ENCODE peak calls at places on chromosomes 3 and 15, in four cellular contexts. Q is aorta; K is cardiac muscle cell; U is CD8-positive, alpha-beta T cell. G is an unnamed sample. For H3K36me3, the result is how much of the 10 kb centered on the place peaks cover.

GRCh38 chr3:160981217-160981938 is 123.8 kb downstream of the B3GALNT1 start:
- DNase-seq in Q (peak), K (peak), U (no peak), G (no peak)

GRCh38 chr3:45224824-45225464 is 1.1 kb downstream of the TMEM158 start:
- DNase-seq in Q (peak), K (peak), U (no peak), G (no peak)

GRCh38 chr3:73086071-73086494 is 24.6 kb downstream of the EBLN2 start:
- DNase-seq in Q (no peak), K (peak), U (peak), G (no peak)

GRCh38 chr3:59406943-59407342 is 357.1 kb upstream of the CFAP20DC start:
- DNase-seq in Q (no peak), K (no peak), U (no peak), G (no peak)

GRCh38 chr15:60121845-60122244 is 117.7 kb downstream of the FOXB1 start:
- DNase-seq in Q (no peak), K (no peak), U (no peak), G (no peak)

GRCh38 chr3:4334548-4334947 is 31.4 kb downstream of the SETMAR start:
- DNase-seq in Q (no peak), K (no peak), U (no peak), G (no peak)

GRCh38 chr3:10575601-10576160 is 70.3 kb upstream of the ATP2B2 start:
- DNase-seq in Q (no peak), K (no peak), U (no peak), G (no peak)

GRCh38 chr3:94862703-94863102 is 799.8 kb downstream of the NSUN3 start:
- DNase-seq in Q (no peak), K (peak), U (no peak), G (no peak)

GRCh38 chr3:48504051-48504946 is at the start of gene SHISA5:
- DNase-seq in Q (peak), K (peak), U (peak), G (peak)

GRCh38 chr15:62149729-62150128 is 15.4 kb downstream of the C2CD4B start:
- DNase-seq in Q (no peak), K (no peak), U (no peak), G (no peak)

GRCh38 chr3:40313975-40314860 is 4.7 kb downstream of the EIF1B start:
- DNase-seq in Q (no peak), K (no peak), U (no peak), G (no peak)

GRCh38 chr3:178900244-178900643 is 171.4 kb downstream of the ZMAT3 start:
- DNase-seq in Q (no peak), K (no peak), U (no peak), G (no peak)

GRCh38 chr3:193345431-193345830 is 33.1 kb downstream of the ATP13A5 start:
- DNase-seq in Q (no peak), K (no peak), U (no peak), G (no peak)

GRCh38 chr3:61573441-61573840 is 12.1 kb downstream of the PTPRG start:
- DNase-seq in Q (no peak), K (no peak), U (no peak), G (no peak)

GRCh38 chr3:173255555-173255954 is 114.5 kb upstream of the SPATA16 start:
- DNase-seq in Q (no peak), K (no peak), U (no peak), G (no peak)

GRCh38 chr15:59801649-59802048 is 112.5 kb upstream of the BNIP2 start:
- DNase-seq in Q (no peak), K (no peak), U (no peak), G (no peak)

GRCh38 chr3:7640787-7641186 is 779.9 kb downstream of the GRM7 start:
- DNase-seq in Q (no peak), K (no peak), U (no peak), G (no peak)

GRCh38 chr15:66772967-66773873 is 71.2 kb downstream of the SMAD6 start:
- DNase-seq in Q (peak), K (peak), U (no peak), G (no peak)

GRCh38 chr3:127053979-127054378 is 71.1 kb downstream of the PLXNA1 start:
- DNase-seq in Q (peak), K (no peak), U (no peak), G (no peak)

GRCh38 chr15:89489376-89489775 is 7.0 kb downstream of the RHCG start:
- DNase-seq in Q (no peak), K (no peak), U (no peak), G (no peak)

GRCh38 chr3:42569743-42570142 is 12.0 kb downstream of the SEC22C start:
- DNase-seq in Q (no peak), K (no peak), U (no peak), G (no peak)

GRCh38 chr3:98592345-98592935 is 971 bp downstream of the CPOX start:
- DNase-seq in Q (no peak), K (no peak), U (no peak), G (no peak)

GRCh38 chr3:16884084-16884747 is 539 bp upstream of the PLCL2 start:
- DNase-seq in Q (peak), K (peak), U (peak), G (peak)

GRCh38 chr3:183815565-183815943 is 9.8 kb downstream of the MAP6D1 start:
- DNase-seq in Q (no peak), K (no peak), U (no peak), G (no peak)

GRCh38 chr15:39156166-39156565 is 424.7 kb upstream of the THBS1 start:
- DNase-seq in Q (no peak), K (no peak), U (no peak), G (no peak)

GRCh38 chr15:78007965-78008886 is 69.3 kb downstream of the TBC1D2B start:
- DNase-seq in Q (peak), K (peak), U (no peak), G (no peak)

GRCh38 chr3:138578961-138579574 is 15.0 kb downstream of the CEP70 start:
- DNase-seq in Q (no peak), K (no peak), U (no peak), G (no peak)

GRCh38 chr3:30170681-30171438 is 435.5 kb upstream of the TGFBR2 start:
- DNase-seq in Q (no peak), K (no peak), U (no peak), G (no peak)

GRCh38 chr3:16060945-16061344 is 113.5 kb upstream of the GALNT15 start:
- DNase-seq in Q (peak), K (peak), U (no peak), G (no peak)

GRCh38 chr3:179067291-179067690 is 4.3 kb downstream of the ZMAT3 start:
- DNase-seq in Q (no peak), K (no peak), U (no peak), G (no peak)

GRCh38 chr3:110178965-110179364 is 841.6 kb upstream of the DPPA4 start:
- DNase-seq in Q (no peak), K (peak), U (no peak), G (no peak)

GRCh38 chr15:52317022-52317421 is 21.4 kb upstream of the MYO5C start:
- DNase-seq in Q (no peak), K (no peak), U (no peak), G (no peak)

GRCh38 chr15:52324109-52324508 is 28.5 kb upstream of the MYO5C start:
- DNase-seq in Q (no peak), K (no peak), U (no peak), G (no peak)

DNA sequence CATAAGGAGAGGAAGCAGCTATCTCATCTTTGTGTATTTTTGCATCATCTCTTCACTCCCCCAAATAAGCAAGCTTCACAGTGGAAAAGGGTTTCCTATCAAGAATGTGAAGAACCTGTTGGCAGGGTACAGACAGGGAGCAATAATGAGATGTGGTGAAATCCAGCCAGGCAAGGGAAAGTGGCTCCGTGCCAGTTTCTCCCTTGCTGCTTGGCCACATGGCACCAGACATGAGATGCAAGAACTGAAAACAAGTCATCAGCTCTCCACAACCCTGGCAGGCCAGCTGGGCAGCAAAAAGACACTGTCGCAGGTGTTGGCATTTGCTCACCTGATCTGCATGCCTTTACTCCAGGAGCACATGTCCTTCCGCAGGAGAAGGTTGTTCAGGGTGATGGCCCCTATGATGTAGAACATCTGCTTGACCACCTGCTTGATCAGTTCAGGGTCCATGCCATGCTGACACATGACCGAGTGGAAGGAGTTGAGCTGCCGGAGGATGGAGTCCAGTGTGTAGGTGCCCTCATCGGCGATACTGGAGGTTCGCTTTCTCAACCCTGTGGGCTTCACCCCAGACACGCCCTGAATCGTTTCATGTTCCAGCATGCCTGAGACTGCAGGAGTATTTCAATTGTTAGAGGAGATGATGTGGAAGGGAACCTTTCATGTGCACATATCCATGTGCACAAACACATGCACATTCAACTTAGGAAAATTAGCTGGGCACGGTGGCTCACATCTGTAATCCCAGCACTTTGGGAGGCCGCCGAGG is 23.3 kb upstream of the MYO5C start:
- DNase-seq in Q (no peak), K (peak), U (no peak), G (no peak)
- H3K36me3 ChIP-seq in Q (under half), K (under half), U (under half), G (half or more)

DNA sequence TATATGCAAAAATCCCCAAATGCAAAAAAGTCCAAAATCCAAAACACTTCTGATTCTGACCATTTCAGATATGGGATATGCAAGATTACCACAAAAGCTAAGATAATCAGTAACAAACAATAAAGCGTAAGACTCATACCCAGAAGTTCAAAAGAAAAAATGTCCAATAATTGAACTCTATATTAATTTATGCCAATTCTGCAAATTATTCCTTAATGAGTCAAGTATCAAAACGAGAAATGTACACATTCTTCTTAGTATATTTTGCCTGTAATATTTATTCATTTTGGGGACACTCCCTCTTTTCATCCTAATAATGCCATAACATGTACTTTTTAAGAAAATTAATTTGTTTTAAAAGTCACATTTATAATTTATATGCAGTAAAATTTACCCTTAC is 37.1 kb downstream of the DENND6A start:
- DNase-seq in Q (no peak), K (no peak), U (no peak), G (no peak)
- H3K36me3 ChIP-seq in Q (under half), K (under half), U (under half), G (under half)

GRCh38 chr15:41828747-41829270 is 917 bp downstream of the JMJD7 start:
- DNase-seq in Q (no peak), K (no peak), U (no peak), G (no peak)

GRCh38 chr15:41825572-41826535 is 2.0 kb upstream of the JMJD7 start:
- DNase-seq in Q (no peak), K (no peak), U (no peak), G (no peak)

GRCh38 chr15:41827880-41828746 is at the start of gene JMJD7:
- DNase-seq in Q (peak), K (peak), U (peak), G (peak)

GRCh38 chr15:41825145-41825544 is 2.7 kb upstream of the JMJD7 start:
- DNase-seq in Q (no peak), K (no peak), U (no peak), G (no peak)

GRCh38 chr15:41827290-41827879 is 507 bp upstream of the JMJD7 start:
- DNase-seq in Q (peak), K (no peak), U (peak), G (peak)
- H3K36me3 ChIP-seq in Q (under half), K (under half), U (under half), G (under half)

DNA sequence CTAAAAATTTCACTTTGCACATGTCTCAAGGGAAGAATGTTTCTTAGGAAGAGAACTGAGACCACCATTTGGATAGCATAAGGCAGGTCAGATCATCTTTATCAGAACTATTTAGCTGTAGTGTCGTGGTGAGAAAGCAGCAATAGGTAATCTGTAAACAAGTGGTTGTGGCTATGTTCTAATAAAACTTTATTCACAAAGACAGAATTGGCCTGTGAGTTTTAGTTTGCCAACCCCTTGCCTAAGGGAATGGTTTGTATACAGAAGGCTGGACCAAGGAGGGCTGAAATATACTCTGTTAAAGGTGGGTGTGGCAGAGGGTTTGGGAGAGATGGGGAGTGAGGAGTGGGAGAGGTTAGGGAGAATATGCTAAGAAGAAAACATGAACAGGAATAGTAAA is 10.6 kb upstream of the RBM5 start:
- DNase-seq in Q (no peak), K (no peak), U (no peak), G (no peak)
- H3K36me3 ChIP-seq in Q (under half), K (under half), U (under half), G (under half)

GRCh38 chr3:71051893-71052687 is 531.4 kb downstream of the FOXP1 start:
- DNase-seq in Q (no peak), K (peak), U (no peak), G (no peak)

GRCh38 chr3:71050133-71050520 is 533.4 kb downstream of the FOXP1 start:
- DNase-seq in Q (no peak), K (peak), U (no peak), G (no peak)

GRCh38 chr3:71052725-71053124 is 530.8 kb downstream of the FOXP1 start:
- DNase-seq in Q (no peak), K (no peak), U (no peak), G (no peak)

GRCh38 chr3:71050521-71051258 is 532.8 kb downstream of the FOXP1 start:
- DNase-seq in Q (no peak), K (peak), U (no peak), G (no peak)

DNA sequence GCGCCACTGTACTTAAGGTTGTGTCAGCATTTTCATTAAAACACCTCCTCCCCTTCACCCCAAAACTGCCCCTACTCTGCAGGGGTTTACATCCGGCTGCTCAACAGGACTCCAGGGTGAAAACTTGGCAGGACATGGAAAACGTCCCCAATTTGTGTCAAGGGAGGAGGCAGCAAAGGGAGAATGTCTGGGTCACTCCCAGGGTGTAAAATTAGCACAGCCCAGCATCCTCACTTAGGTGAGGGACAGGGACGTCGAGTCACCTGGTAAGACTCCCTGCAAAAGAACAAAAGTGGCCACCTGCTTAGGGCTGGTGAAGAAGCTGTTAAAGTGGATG is 532.3 kb downstream of the FOXP1 start:
- DNase-seq in Q (no peak), K (no peak), U (no peak), G (no peak)
- H3K36me3 ChIP-seq in Q (under half), K (under half), U (under half), G (under half)

DNA sequence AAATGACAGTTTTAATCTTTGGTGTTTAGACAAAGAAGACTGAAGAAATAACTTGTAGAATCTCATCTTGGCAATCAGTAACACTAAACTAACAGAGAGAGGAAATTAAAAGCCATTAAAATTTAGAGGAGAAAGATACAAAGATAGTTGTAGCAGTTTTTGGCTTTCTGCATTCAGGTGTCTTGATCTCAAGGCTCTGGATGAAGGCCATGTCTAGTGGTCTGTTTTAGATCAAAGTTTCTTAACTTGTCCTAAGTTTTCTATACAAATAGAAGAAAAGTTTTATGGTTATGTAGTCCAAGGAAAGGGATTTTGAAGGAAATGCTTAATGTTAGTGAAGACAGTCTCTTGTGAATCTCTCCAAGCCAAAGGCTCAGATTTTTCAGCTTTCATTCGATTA is 222.9 kb downstream of the BCHE start:
- DNase-seq in Q (no peak), K (no peak), U (no peak), G (no peak)
- H3K36me3 ChIP-seq in Q (under half), K (under half), U (under half), G (under half)

GRCh38 chr3:58106640-58107039 is 98.4 kb downstream of the FLNB start:
- DNase-seq in Q (no peak), K (no peak), U (no peak), G (no peak)

GRCh38 chr3:58109752-58110151 is 101.0 kb downstream of the DNASE1L3 start:
- DNase-seq in Q (no peak), K (no peak), U (no peak), G (no peak)

GRCh38 chr3:58104712-58105111 is 96.5 kb downstream of the FLNB start:
- DNase-seq in Q (no peak), K (no peak), U (no peak), G (no peak)

GRCh38 chr3:58105196-58105595 is 97.0 kb downstream of the FLNB start:
- DNase-seq in Q (no peak), K (no peak), U (no peak), G (no peak)

GRCh38 chr3:58107597-58107996 is 99.4 kb downstream of the FLNB start:
- DNase-seq in Q (no peak), K (no peak), U (no peak), G (no peak)
- H3K36me3 ChIP-seq in Q (under half), K (under half), U (under half), G (under half)

DNA sequence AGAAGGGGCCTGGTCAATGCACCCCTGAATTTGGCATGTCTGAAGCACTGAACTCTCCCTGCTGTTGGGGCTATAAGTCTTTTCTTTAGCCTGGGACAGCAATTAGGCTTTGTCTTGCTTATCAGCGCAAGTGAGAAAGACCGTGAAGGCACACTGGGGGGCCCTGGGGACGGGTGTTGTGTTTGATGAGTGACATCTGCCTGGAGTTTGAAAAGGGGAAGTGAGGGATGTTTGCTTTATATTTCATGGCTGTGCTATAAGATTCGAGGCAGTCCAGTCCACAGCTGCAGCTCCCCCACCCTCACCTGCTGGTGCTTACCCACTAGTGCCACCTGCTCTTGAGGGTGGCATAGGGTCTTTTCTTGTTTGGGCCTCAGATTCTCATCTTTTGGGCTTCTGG is 44.8 kb downstream of the CEMIP start:
- DNase-seq in Q (no peak), K (no peak), U (no peak), G (no peak)
- H3K36me3 ChIP-seq in Q (under half), K (under half), U (under half), G (under half)

GRCh38 chr15:81302605-81303204 is 21.2 kb downstream of the STARD5 start:
- DNase-seq in Q (no peak), K (no peak), U (no peak), G (no peak)

GRCh38 chr15:81304226-81304625 is 19.7 kb downstream of the STARD5 start:
- DNase-seq in Q (peak), K (peak), U (no peak), G (no peak)

GRCh38 chr15:81301815-81302399 is 22.0 kb downstream of the STARD5 start:
- DNase-seq in Q (peak), K (no peak), U (no peak), G (no peak)

GRCh38 chr15:81301385-81301784 is 22.6 kb downstream of the STARD5 start:
- DNase-seq in Q (no peak), K (no peak), U (no peak), G (no peak)

GRCh38 chr15:81303241-81304225 is 20.4 kb downstream of the STARD5 start:
- DNase-seq in Q (no peak), K (peak), U (no peak), G (no peak)
- H3K36me3 ChIP-seq in Q (under half), K (under half), U (half or more), G (half or more)

DNA sequence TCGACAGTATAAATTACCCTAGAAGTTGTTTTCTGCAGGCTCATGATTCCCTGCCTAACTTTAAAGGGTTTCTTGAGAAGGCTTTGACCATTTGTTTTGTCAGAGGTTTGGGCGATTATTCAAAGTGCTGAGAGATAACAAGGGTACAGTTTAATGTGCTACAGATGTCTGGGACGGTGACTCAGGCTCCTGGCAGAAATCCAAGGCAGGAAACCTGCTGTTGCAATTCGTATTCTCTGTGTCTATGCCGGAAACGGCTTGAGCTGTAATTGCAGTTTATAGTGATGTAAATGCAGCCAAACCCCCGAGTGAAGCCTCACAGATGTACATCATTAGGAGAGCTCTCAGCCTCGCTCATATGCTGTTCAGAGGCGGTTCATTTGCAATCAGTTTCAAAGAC is 65.6 kb downstream of the SYNPR start:
- DNase-seq in Q (peak), K (peak), U (peak), G (no peak)
- H3K36me3 ChIP-seq in Q (under half), K (under half), U (under half), G (under half)

G was measured in effector memory CD4-positive, alpha-beta T cell.